ENCODE peak calls at places on chromosome 20, in six cellular contexts. X, P, F, T, H and Y are unnamed samples.

GRCh38 chr20:11459090-11459877 is 458.4 kb upstream of the BTBD3 start:
- DNase-seq in P (no peak), H (no peak), F (no peak), X (peak; percentile 15), T (peak; percentile 61), Y (no peak)

GRCh38 chr20:38094373-38094775 is 60.8 kb downstream of the RPRD1B start:
- DNase-seq in F (no peak), H (peak; percentile 33), T (peak; percentile 83), P (peak; percentile 62), X (peak; percentile 78), Y (no peak)

GRCh38 chr20:38152175-38153010 is 12.7 kb downstream of the TGM2 start:
- DNase-seq in P (peak; percentile 71), F (no peak), X (no peak), T (no peak), H (peak; percentile 72), Y (no peak)

GRCh38 chr20:7195704-7196103 is 428.2 kb downstream of the BMP2 start:
- DNase-seq in H (no peak), T (peak; percentile 13), X (no peak), P (peak; percentile 79), F (no peak), Y (no peak)

GRCh38 chr20:11332376-11332775 is 585.3 kb upstream of the BTBD3 start:
- DNase-seq in P (no peak), T (no peak), H (no peak), F (no peak), X (no peak), Y (no peak)

GRCh38 chr20:17568972-17569471 is 853 bp upstream of the DSTN start:
- DNase-seq in X (peak; percentile 15), T (peak; percentile 98), H (peak; percentile 95), P (peak; percentile 98), F (peak; percentile 17), Y (peak; percentile 23)

GRCh38 chr20:14189794-14190402 is 147.5 kb downstream of the FLRT3 start:
- DNase-seq in T (peak; percentile 63), H (peak; percentile 12), X (no peak), P (peak; percentile 74), F (no peak), Y (no peak)

GRCh38 chr20:4973330-4974097 is 27.8 kb downstream of the SLC23A2 start:
- DNase-seq in F (no peak), X (no peak), H (peak; percentile 51), T (peak; percentile 87), P (no peak), Y (no peak)

GRCh38 chr20:24049081-24049480 is 60.5 kb upstream of the GGTLC1 start:
- DNase-seq in F (no peak), P (peak; percentile 20), T (no peak), H (no peak), X (no peak), Y (no peak)

GRCh38 chr20:39676857-39677351 is 714.8 kb downstream of the DHX35 start:
- DNase-seq in X (no peak), P (no peak), H (no peak), T (peak; percentile 36), F (no peak), Y (no peak)

GRCh38 chr20:44742304-44743079 is 3.2 kb upstream of the KCNK15 start:
- DNase-seq in H (no peak), P (no peak), T (no peak), X (no peak), F (no peak), Y (no peak)

GRCh38 chr20:57422254-57422653 is 31.1 kb downstream of the RBM38 start:
- DNase-seq in F (no peak), H (no peak), X (no peak), T (no peak), P (no peak), Y (no peak)

GRCh38 chr20:54980321-54980960 is 505.0 kb downstream of the DOK5 start:
- DNase-seq in T (no peak), P (peak; percentile 44), H (no peak), X (no peak), F (no peak), Y (no peak)

GRCh38 chr20:37867289-37868195 is 35.4 kb upstream of the VSTM2L start:
- DNase-seq in X (no peak), P (no peak), F (no peak), T (no peak), H (no peak), Y (no peak)

GRCh38 chr20:48214601-48215000 is 429.3 kb upstream of the SULF2 start:
- DNase-seq in T (no peak), F (no peak), X (no peak), H (no peak), P (no peak), Y (no peak)

GRCh38 chr20:50215101-50215500 is 24.5 kb downstream of the CEBPB start:
- DNase-seq in F (no peak), H (no peak), X (peak; percentile 57), T (peak; percentile 59), P (no peak), Y (no peak)

GRCh38 chr20:58895099-58895795 is 42.7 kb downstream of the GNAS start:
- DNase-seq in P (no peak), T (no peak), X (no peak), F (no peak), H (no peak), Y (no peak)

GRCh38 chr20:20604357-20604756 is 108.1 kb downstream of the RALGAPA2 start:
- DNase-seq in T (no peak), X (no peak), F (no peak), P (no peak), H (no peak), Y (no peak)

GRCh38 chr20:32965581-32966373 is 38.5 kb downstream of the SUN5 start:
- DNase-seq in P (no peak), H (no peak), X (no peak), F (no peak), T (no peak), Y (peak; percentile 1)

GRCh38 chr20:31833931-31834521 is 11.4 kb downstream of the FOXS1 start:
- DNase-seq in X (no peak), P (no peak), F (no peak), T (no peak), H (no peak), Y (peak; percentile 53)

GRCh38 chr20:40809361-40809760 is 120.3 kb upstream of the MAFB start:
- DNase-seq in H (no peak), T (no peak), P (no peak), X (no peak), F (no peak), Y (no peak)